ENCODE peak calls at places on chromosome 13, in six cellular contexts. One of them, this sample, is unnamed.
A peak's percentile ranks its signal among the peaks of the same experiment; 100 is the strongest.

GRCh38 chr13:108777421-108778420 is 148.3 kb downstream of the MYO16 start:
- DNase-seq in A172: peak; percentile 36
- DNase-seq in activated gamma-delta T cell treated with anti-CD3 and anti-CD28 coated beads, Interleukin-2, amount 50 U/mL, for 16 hours: no peak
- DNase-seq in activated naive CD4-positive, alpha-beta T cell treated with anti-CD3 and anti-CD28 coated beads, Interleukin-2, amount 10 ng/mL, durations not matched to agents 7 days and 5 days: no peak
- DNase-seq in epithelial cell of esophagus: no peak
- DNase-seq in hippocampal formation: no peak
- DNase-seq in this sample: no peak

GRCh38 chr13:23748591-23748990 is 140.6 kb downstream of the MIPEP start:
- DNase-seq in A172: no peak
- DNase-seq in activated gamma-delta T cell treated with anti-CD3 and anti-CD28 coated beads, Interleukin-2, amount 50 U/mL, for 16 hours: no peak
- DNase-seq in activated naive CD4-positive, alpha-beta T cell treated with anti-CD3 and anti-CD28 coated beads, Interleukin-2, amount 10 ng/mL, durations not matched to agents 7 days and 5 days: no peak
- DNase-seq in epithelial cell of esophagus: no peak
- DNase-seq in hippocampal formation: no peak
- DNase-seq in this sample: no peak

GRCh38 chr13:112670118-112670517 is 19.7 kb upstream of the ATP11A start:
- DNase-seq in A172: no peak
- DNase-seq in activated gamma-delta T cell treated with anti-CD3 and anti-CD28 coated beads, Interleukin-2, amount 50 U/mL, for 16 hours: no peak
- DNase-seq in activated naive CD4-positive, alpha-beta T cell treated with anti-CD3 and anti-CD28 coated beads, Interleukin-2, amount 10 ng/mL, durations not matched to agents 7 days and 5 days: no peak
- DNase-seq in epithelial cell of esophagus: no peak
- DNase-seq in hippocampal formation: no peak
- DNase-seq in this sample: no peak

GRCh38 chr13:32153056-32153455 is 121.5 kb downstream of the FRY start:
- DNase-seq in A172: peak; percentile 10
- DNase-seq in activated gamma-delta T cell treated with anti-CD3 and anti-CD28 coated beads, Interleukin-2, amount 50 U/mL, for 16 hours: no peak
- DNase-seq in activated naive CD4-positive, alpha-beta T cell treated with anti-CD3 and anti-CD28 coated beads, Interleukin-2, amount 10 ng/mL, durations not matched to agents 7 days and 5 days: no peak
- DNase-seq in epithelial cell of esophagus: peak; percentile 70
- DNase-seq in hippocampal formation: no peak
- DNase-seq in this sample: no peak

GRCh38 chr13:29435125-29435911 is 160.2 kb downstream of the SLC7A1 start:
- DNase-seq in A172: peak; percentile 62
- DNase-seq in activated gamma-delta T cell treated with anti-CD3 and anti-CD28 coated beads, Interleukin-2, amount 50 U/mL, for 16 hours: no peak
- DNase-seq in activated naive CD4-positive, alpha-beta T cell treated with anti-CD3 and anti-CD28 coated beads, Interleukin-2, amount 10 ng/mL, durations not matched to agents 7 days and 5 days: no peak
- DNase-seq in epithelial cell of esophagus: peak; percentile 85
- DNase-seq in hippocampal formation: no peak
- DNase-seq in this sample: peak; percentile 67

GRCh38 chr13:36858285-36858684 is 39.3 kb downstream of the RFXAP start:
- DNase-seq in A172: peak; percentile 36
- DNase-seq in activated gamma-delta T cell treated with anti-CD3 and anti-CD28 coated beads, Interleukin-2, amount 50 U/mL, for 16 hours: no peak
- DNase-seq in activated naive CD4-positive, alpha-beta T cell treated with anti-CD3 and anti-CD28 coated beads, Interleukin-2, amount 10 ng/mL, durations not matched to agents 7 days and 5 days: no peak
- DNase-seq in epithelial cell of esophagus: peak; percentile 59
- DNase-seq in hippocampal formation: peak; percentile 42
- DNase-seq in this sample: no peak

GRCh38 chr13:41193469-41193868 is 900 bp downstream of the KBTBD7 start:
- DNase-seq in A172: no peak
- DNase-seq in activated gamma-delta T cell treated with anti-CD3 and anti-CD28 coated beads, Interleukin-2, amount 50 U/mL, for 16 hours: no peak
- DNase-seq in activated naive CD4-positive, alpha-beta T cell treated with anti-CD3 and anti-CD28 coated beads, Interleukin-2, amount 10 ng/mL, durations not matched to agents 7 days and 5 days: no peak
- DNase-seq in epithelial cell of esophagus: no peak
- DNase-seq in hippocampal formation: no peak
- DNase-seq in this sample: no peak

GRCh38 chr13:42762251-42762650 is 19.1 kb upstream of the FAM216B start:
- DNase-seq in A172: no peak
- DNase-seq in activated gamma-delta T cell treated with anti-CD3 and anti-CD28 coated beads, Interleukin-2, amount 50 U/mL, for 16 hours: no peak
- DNase-seq in activated naive CD4-positive, alpha-beta T cell treated with anti-CD3 and anti-CD28 coated beads, Interleukin-2, amount 10 ng/mL, durations not matched to agents 7 days and 5 days: no peak
- DNase-seq in epithelial cell of esophagus: peak; percentile 86
- DNase-seq in hippocampal formation: no peak
- DNase-seq in this sample: peak; percentile 91

GRCh38 chr13:77048592-77048991 is 21.6 kb upstream of the FBXL3 start:
- DNase-seq in A172: no peak
- DNase-seq in activated gamma-delta T cell treated with anti-CD3 and anti-CD28 coated beads, Interleukin-2, amount 50 U/mL, for 16 hours: no peak
- DNase-seq in activated naive CD4-positive, alpha-beta T cell treated with anti-CD3 and anti-CD28 coated beads, Interleukin-2, amount 10 ng/mL, durations not matched to agents 7 days and 5 days: no peak
- DNase-seq in epithelial cell of esophagus: no peak
- DNase-seq in hippocampal formation: no peak
- DNase-seq in this sample: no peak

GRCh38 chr13:78827471-78827870 is 168.5 kb upstream of the OBI1 start:
- DNase-seq in A172: no peak
- DNase-seq in activated gamma-delta T cell treated with anti-CD3 and anti-CD28 coated beads, Interleukin-2, amount 50 U/mL, for 16 hours: no peak
- DNase-seq in activated naive CD4-positive, alpha-beta T cell treated with anti-CD3 and anti-CD28 coated beads, Interleukin-2, amount 10 ng/mL, durations not matched to agents 7 days and 5 days: no peak
- DNase-seq in epithelial cell of esophagus: no peak
- DNase-seq in hippocampal formation: no peak
- DNase-seq in this sample: no peak

GRCh38 chr13:46340631-46341111 is 46.4 kb downstream of the RUBCNL start:
- DNase-seq in A172: no peak
- DNase-seq in activated gamma-delta T cell treated with anti-CD3 and anti-CD28 coated beads, Interleukin-2, amount 50 U/mL, for 16 hours: no peak
- DNase-seq in activated naive CD4-positive, alpha-beta T cell treated with anti-CD3 and anti-CD28 coated beads, Interleukin-2, amount 10 ng/mL, durations not matched to agents 7 days and 5 days: no peak
- DNase-seq in epithelial cell of esophagus: no peak
- DNase-seq in hippocampal formation: no peak
- DNase-seq in this sample: no peak

GRCh38 chr13:21979156-21979819 is 308.4 kb downstream of the FGF9 start:
- DNase-seq in A172: no peak
- DNase-seq in activated gamma-delta T cell treated with anti-CD3 and anti-CD28 coated beads, Interleukin-2, amount 50 U/mL, for 16 hours: no peak
- DNase-seq in activated naive CD4-positive, alpha-beta T cell treated with anti-CD3 and anti-CD28 coated beads, Interleukin-2, amount 10 ng/mL, durations not matched to agents 7 days and 5 days: no peak
- DNase-seq in epithelial cell of esophagus: no peak
- DNase-seq in hippocampal formation: no peak
- DNase-seq in this sample: no peak

GRCh38 chr13:100608906-100609305 is 20.3 kb upstream of the GGACT start:
- DNase-seq in A172: peak; percentile 38
- DNase-seq in activated gamma-delta T cell treated with anti-CD3 and anti-CD28 coated beads, Interleukin-2, amount 50 U/mL, for 16 hours: no peak
- DNase-seq in activated naive CD4-positive, alpha-beta T cell treated with anti-CD3 and anti-CD28 coated beads, Interleukin-2, amount 10 ng/mL, durations not matched to agents 7 days and 5 days: peak; percentile 57
- DNase-seq in epithelial cell of esophagus: no peak
- DNase-seq in hippocampal formation: no peak
- DNase-seq in this sample: no peak

GRCh38 chr13:93554514-93554913 is 327.9 kb downstream of the GPC6 start:
- DNase-seq in A172: no peak
- DNase-seq in activated gamma-delta T cell treated with anti-CD3 and anti-CD28 coated beads, Interleukin-2, amount 50 U/mL, for 16 hours: no peak
- DNase-seq in activated naive CD4-positive, alpha-beta T cell treated with anti-CD3 and anti-CD28 coated beads, Interleukin-2, amount 10 ng/mL, durations not matched to agents 7 days and 5 days: no peak
- DNase-seq in epithelial cell of esophagus: no peak
- DNase-seq in hippocampal formation: no peak
- DNase-seq in this sample: no peak

GRCh38 chr13:26695360-26695705 is 65.3 kb downstream of the GPR12 start:
- DNase-seq in A172: no peak
- DNase-seq in activated gamma-delta T cell treated with anti-CD3 and anti-CD28 coated beads, Interleukin-2, amount 50 U/mL, for 16 hours: no peak
- DNase-seq in activated naive CD4-positive, alpha-beta T cell treated with anti-CD3 and anti-CD28 coated beads, Interleukin-2, amount 10 ng/mL, durations not matched to agents 7 days and 5 days: no peak
- DNase-seq in epithelial cell of esophagus: no peak
- DNase-seq in hippocampal formation: no peak
- DNase-seq in this sample: no peak

GRCh38 chr13:112252744-112253590 is 123.2 kb upstream of the SPACA7 start:
- DNase-seq in A172: no peak
- DNase-seq in activated gamma-delta T cell treated with anti-CD3 and anti-CD28 coated beads, Interleukin-2, amount 50 U/mL, for 16 hours: no peak
- DNase-seq in activated naive CD4-positive, alpha-beta T cell treated with anti-CD3 and anti-CD28 coated beads, Interleukin-2, amount 10 ng/mL, durations not matched to agents 7 days and 5 days: no peak
- DNase-seq in epithelial cell of esophagus: no peak
- DNase-seq in hippocampal formation: no peak
- DNase-seq in this sample: no peak

GRCh38 chr13:69423844-69424243 is 683.8 kb upstream of the ATXN8OS start:
- DNase-seq in A172: no peak
- DNase-seq in activated gamma-delta T cell treated with anti-CD3 and anti-CD28 coated beads, Interleukin-2, amount 50 U/mL, for 16 hours: no peak
- DNase-seq in activated naive CD4-positive, alpha-beta T cell treated with anti-CD3 and anti-CD28 coated beads, Interleukin-2, amount 10 ng/mL, durations not matched to agents 7 days and 5 days: no peak
- DNase-seq in epithelial cell of esophagus: no peak
- DNase-seq in hippocampal formation: no peak
- DNase-seq in this sample: no peak

GRCh38 chr13:24672141-24673132 is 7.8 kb upstream of the ATP12A start:
- DNase-seq in A172: no peak
- DNase-seq in activated gamma-delta T cell treated with anti-CD3 and anti-CD28 coated beads, Interleukin-2, amount 50 U/mL, for 16 hours: no peak
- DNase-seq in activated naive CD4-positive, alpha-beta T cell treated with anti-CD3 and anti-CD28 coated beads, Interleukin-2, amount 10 ng/mL, durations not matched to agents 7 days and 5 days: no peak
- DNase-seq in epithelial cell of esophagus: no peak
- DNase-seq in hippocampal formation: no peak
- DNase-seq in this sample: no peak

GRCh38 chr13:20182231-20182846 is 10.4 kb downstream of the GJB2 start:
- DNase-seq in A172: peak; percentile 52
- DNase-seq in activated gamma-delta T cell treated with anti-CD3 and anti-CD28 coated beads, Interleukin-2, amount 50 U/mL, for 16 hours: no peak
- DNase-seq in activated naive CD4-positive, alpha-beta T cell treated with anti-CD3 and anti-CD28 coated beads, Interleukin-2, amount 10 ng/mL, durations not matched to agents 7 days and 5 days: peak; percentile 60
- DNase-seq in epithelial cell of esophagus: peak; percentile 81
- DNase-seq in hippocampal formation: peak; percentile 71
- DNase-seq in this sample: peak; percentile 54

GRCh38 chr13:24123761-24124160 is 36.8 kb upstream of the SPATA13 start:
- DNase-seq in A172: no peak
- DNase-seq in activated gamma-delta T cell treated with anti-CD3 and anti-CD28 coated beads, Interleukin-2, amount 50 U/mL, for 16 hours: no peak
- DNase-seq in activated naive CD4-positive, alpha-beta T cell treated with anti-CD3 and anti-CD28 coated beads, Interleukin-2, amount 10 ng/mL, durations not matched to agents 7 days and 5 days: no peak
- DNase-seq in epithelial cell of esophagus: no peak
- DNase-seq in hippocampal formation: no peak
- DNase-seq in this sample: no peak

This sample was measured in foreskin keratinocyte.